ENCODE peak calls at places on chromosomes 7 and 10, in five cellular contexts. G is endothelial cell, C is BJ, L is GM06990, E is GM23338. F is an unnamed sample.
A peak's percentile ranks its signal among the peaks of the same experiment; 100 is the strongest.

GRCh38 chr10:107230854-107231253 is 66.3 kb upstream of the SORCS1 start:
- DNase-seq in G (no peak), C (no peak), E (no peak), L (no peak), F (no peak)

GRCh38 chr7:102220929-102221850 is 65.5 kb upstream of the SH2B2 start:
- DNase-seq in E (no peak), L (no peak), C (no peak), G (no peak), F (no peak)

GRCh38 chr7:109879429-109879828 is 1211.5 kb upstream of the LRRN3 start:
- DNase-seq in G (no peak), C (no peak), E (no peak), L (no peak), F (no peak)

GRCh38 chr7:157339777-157340677 is 3.2 kb downstream of the DNAJB6 start:
- DNase-seq in E (peak; percentile 78), C (no peak), G (peak; percentile 70), L (no peak), F (peak; percentile 70)

GRCh38 chr7:140649566-140650205 is 9.1 kb upstream of the DENND2A start:
- DNase-seq in E (no peak), L (no peak), G (no peak), C (no peak), F (no peak)

GRCh38 chr10:128263891-128264688 is 137.9 kb upstream of the MKI67 start:
- DNase-seq in E (peak; percentile 81), C (no peak), L (no peak), G (peak; percentile 78), F (peak; percentile 54)

GRCh38 chr7:27364344-27364758 is 121.7 kb downstream of the EVX1 start:
- DNase-seq in G (no peak), E (no peak), C (peak; percentile 41), L (no peak), F (no peak)

GRCh38 chr7:127791790-127792189 is 139.8 kb downstream of the SND1 start:
- DNase-seq in E (no peak), G (no peak), L (no peak), C (no peak), F (no peak)

GRCh38 chr7:133344275-133344674 is 91.4 kb downstream of the EXOC4 start:
- DNase-seq in E (peak; percentile 23), L (no peak), C (no peak), G (no peak), F (no peak)

GRCh38 chr7:131034166-131034881 is 293.4 kb upstream of the MKLN1 start:
- DNase-seq in E (no peak), G (no peak), C (no peak), L (no peak), F (no peak)

GRCh38 chr10:125521721-125522680 is 161.0 kb downstream of the TEX36 start:
- DNase-seq in E (peak; percentile 88), L (peak; percentile 36), C (no peak), G (peak; percentile 15), F (peak; percentile 37)

GRCh38 chr10:73910764-73911552 is at the start of gene PLAU:
- DNase-seq in C (no peak), E (peak; percentile 82), G (peak; percentile 43), L (peak; percentile 66), F (peak; percentile 70)

GRCh38 chr7:87627634-87627994 is 584 bp upstream of the RUNDC3B start:
- DNase-seq in C (no peak), G (peak; percentile 31), L (no peak), E (peak; percentile 51), F (no peak)

GRCh38 chr10:48389272-48389671 is 82.8 kb downstream of the MAPK8 start:
- DNase-seq in G (no peak), L (no peak), C (no peak), E (no peak), F (no peak)

GRCh38 chr7:111476586-111477293 is 85.6 kb downstream of the IMMP2L start:
- DNase-seq in E (no peak), C (no peak), L (no peak), G (no peak), F (no peak)

GRCh38 chr7:36165059-36165458 is 12.0 kb downstream of the EEPD1 start:
- DNase-seq in G (no peak), L (no peak), E (no peak), C (no peak), F (no peak)

GRCh38 chr7:141737118-141737835 is 881 bp upstream of the SSBP1 start:
- DNase-seq in E (no peak), G (no peak), C (no peak), L (peak; percentile 13), F (no peak)

GRCh38 chr7:78284945-78285344 is 486.4 kb downstream of the PHTF2 start:
- DNase-seq in C (no peak), G (no peak), E (no peak), L (no peak), F (no peak)

GRCh38 chr10:96295475-96295874 is 8.8 kb upstream of the DNTT start:
- DNase-seq in G (no peak), C (no peak), L (no peak), E (no peak), F (no peak)

GRCh38 chr10:50585921-50586739 is 37.6 kb downstream of the SGMS1 start:
- DNase-seq in L (no peak), E (no peak), G (no peak), C (no peak), F (no peak)

GRCh38 chr7:33874943-33875342 is 30.4 kb upstream of the BMPER start:
- DNase-seq in G (no peak), L (no peak), E (no peak), C (no peak), F (no peak)

GRCh38 chr10:123726826-123727225 is 60.7 kb downstream of the GPR26 start:
- DNase-seq in G (no peak), E (no peak), C (no peak), L (no peak), F (no peak)

GRCh38 chr7:73520673-73521635 is 1.1 kb downstream of the BAZ1B start:
- DNase-seq in C (no peak), L (peak; percentile 28), E (peak; percentile 56), G (peak; percentile 8), F (no peak)

GRCh38 chr7:95772298-95772770 is at the start of gene DYNC1I1:
- DNase-seq in G (peak; percentile 69), L (peak; percentile 30), C (no peak), E (peak; percentile 73), F (peak; percentile 85)

GRCh38 chr10:48456361-48456804 is 148.5 kb downstream of the ARHGAP22 start:
- DNase-seq in E (peak; percentile 12), G (no peak), C (no peak), L (no peak), F (no peak)

GRCh38 chr7:81162771-81163525 is 244.1 kb upstream of the SEMA3C start:
- DNase-seq in L (no peak), G (no peak), E (no peak), C (no peak), F (no peak)

GRCh38 chr10:132452216-132452650 is 55.2 kb downstream of the PWWP2B start:
- DNase-seq in G (no peak), C (no peak), L (no peak), E (no peak), F (peak; percentile 38)

GRCh38 chr10:127354255-127354654 is 157.9 kb upstream of the INSYN2A start:
- DNase-seq in E (no peak), G (no peak), L (no peak), C (no peak), F (no peak)

DNA sequence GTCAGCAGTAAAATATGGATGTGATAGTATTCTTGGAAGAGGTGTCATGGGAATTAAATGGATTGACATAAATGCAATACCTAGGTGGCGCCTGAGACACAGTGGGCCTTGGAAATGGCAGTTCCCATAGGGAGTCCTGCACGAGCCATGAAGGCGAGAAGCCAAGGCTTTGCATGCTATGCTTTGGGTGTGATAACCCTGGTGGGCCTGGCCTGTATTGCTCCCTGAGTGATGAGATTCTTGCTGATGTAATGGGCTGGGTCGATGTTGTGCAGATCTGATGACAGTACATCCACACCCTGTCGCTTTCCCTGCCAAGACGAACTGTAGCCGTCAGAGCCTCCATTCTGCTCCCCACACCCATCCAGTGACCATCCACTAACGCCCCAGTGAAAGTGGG is 46.4 kb downstream of the CREB5 start:
- DNase-seq in C (no peak), G (no peak), L (no peak), E (peak; percentile 48), F (no peak)
- TF ChIP-seq CTCF in C (no peak), G (no peak), L (no peak), E (peak; percentile 30), F (no peak)

DNA sequence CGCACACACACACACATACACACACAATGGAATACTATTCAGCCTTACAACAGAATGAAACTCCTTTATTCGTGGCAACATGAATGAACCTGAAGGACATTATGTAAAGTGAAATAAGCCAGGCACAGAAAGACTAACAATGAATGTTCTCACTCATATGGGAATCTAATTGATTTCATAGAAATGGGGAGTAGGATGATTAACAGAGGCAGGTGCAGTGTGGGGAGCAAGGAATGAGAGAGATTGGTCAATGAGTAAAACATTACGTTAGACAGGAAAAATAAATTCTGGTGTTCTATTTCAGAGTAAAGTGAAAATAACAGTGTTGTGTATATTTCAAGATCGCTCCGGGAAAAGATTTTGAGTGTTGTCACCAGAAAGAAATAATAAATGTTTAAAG is 694.5 kb downstream of the NXPH1 start:
- DNase-seq in G (no peak), C (no peak), E (no peak), L (no peak), F (no peak)
- TF ChIP-seq CTCF in G (no peak), C (no peak), E (no peak), L (no peak), F (no peak)

DNA sequence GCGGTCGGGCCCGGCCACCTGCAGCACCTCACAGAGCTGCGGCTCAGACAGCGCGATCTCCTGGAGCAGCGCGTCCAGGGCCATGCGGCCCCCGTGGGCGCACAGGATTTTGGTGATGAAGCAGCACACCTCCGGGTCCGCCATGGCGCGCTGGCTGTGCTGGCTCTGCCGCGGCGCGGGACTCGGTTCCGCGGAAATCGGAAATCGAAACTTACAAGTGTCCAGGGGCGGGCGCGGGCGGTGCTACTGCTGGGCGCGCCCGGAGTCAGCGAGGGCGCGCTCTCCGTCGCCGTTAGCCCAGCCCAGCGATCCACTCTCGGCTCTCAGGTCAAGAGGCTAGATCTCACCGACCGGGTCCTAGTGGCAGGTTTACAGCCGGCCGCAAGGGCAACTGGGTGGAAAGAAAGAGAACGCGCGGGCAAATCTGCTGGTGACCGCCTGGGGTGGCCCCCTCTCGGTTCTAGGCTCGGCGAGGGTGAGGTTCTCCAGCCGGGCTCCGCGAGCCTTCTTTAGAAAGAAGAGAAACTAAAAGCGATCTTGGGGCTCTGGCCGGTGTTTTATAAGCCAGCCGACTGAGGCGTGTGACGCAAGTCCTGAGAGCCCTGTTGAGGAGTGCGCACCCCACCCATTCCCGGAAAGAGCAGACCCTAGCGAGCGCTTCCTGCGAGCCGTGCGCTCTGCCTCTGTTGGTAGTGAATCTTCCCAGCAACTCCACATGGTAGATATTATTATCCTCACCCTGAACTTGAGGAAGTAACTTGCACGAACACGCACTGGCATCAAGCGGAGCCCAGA is at the start of gene ZC3HAV1:
- DNase-seq in L (peak; percentile 89), G (peak; percentile 68), E (peak; percentile 86), C (peak; percentile 41), F (peak; percentile 88)
- TF ChIP-seq CTCF in L (no peak), G (no peak), E (no peak), C (no peak), F (no peak)

GRCh38 chr7:105013818-105014724 is at the start of gene KMT2E:
- DNase-seq in E (peak; percentile 89), L (peak; percentile 90), G (peak; percentile 96), C (no peak), F (peak; percentile 84)
- TF ChIP-seq CTCF in E (no peak), L (no peak), G (no peak), C (peak; percentile 12), F (no peak)

GRCh38 chr7:47611045-47611511 is 29.2 kb upstream of the TNS3 start:
- DNase-seq in C (no peak), L (no peak), E (no peak), G (no peak), F (no peak)
- TF ChIP-seq CTCF in C (no peak), L (no peak), E (no peak), G (no peak), F (no peak)

F was measured in GM20000.